ENCODE peak calls at places on chromosomes 3 and 15, in nine cellular contexts. O, F, B, C, Y, J, W, D and L are unnamed samples.

GRCh38 chr3:43102773-43103480 is 3.0 kb downstream of the POMGNT2 start:
- DNase-seq in O (no peak), F (no peak), B (no peak), C (no peak), Y (no peak), J (no peak), W (no peak), D (no peak), L (peak)

GRCh38 chr15:90063733-90064247 is 38.5 kb downstream of the IDH2 start:
- DNase-seq in O (no peak), F (no peak), B (no peak), C (no peak), Y (no peak), J (no peak), W (no peak), D (no peak), L (no peak)

GRCh38 chr3:125039041-125039896 is 16.5 kb downstream of the HEG1 start:
- DNase-seq in O (no peak), F (no peak), B (no peak), C (no peak), Y (no peak), J (no peak), W (peak), D (no peak), L (peak)

GRCh38 chr3:11903447-11903846 is 56.8 kb upstream of the TAMM41 start:
- DNase-seq in O (no peak), F (no peak), B (no peak), C (no peak), Y (no peak), J (no peak), W (no peak), D (no peak), L (no peak)

GRCh38 chr3:54120657-54121403 is 1.5 kb upstream of the CACNA2D3 start:
- DNase-seq in O (no peak), F (no peak), B (peak), C (peak), Y (peak), J (no peak), W (no peak), D (no peak), L (no peak)

GRCh38 chr3:188253800-188254452 is 100.0 kb downstream of the LPP start:
- DNase-seq in O (no peak), F (no peak), B (no peak), C (no peak), Y (no peak), J (no peak), W (no peak), D (no peak), L (no peak)

GRCh38 chr15:92053727-92054316 is 200.3 kb downstream of the SLCO3A1 start:
- DNase-seq in O (no peak), F (no peak), B (no peak), C (no peak), Y (no peak), J (no peak), W (no peak), D (no peak), L (no peak)

GRCh38 chr15:88913850-88914169 is 631 bp upstream of the MFGE8 start:
- DNase-seq in O (peak), F (no peak), B (no peak), C (no peak), Y (no peak), J (no peak), W (no peak), D (no peak), L (no peak)

GRCh38 chr15:67808821-67809220 is 16.5 kb upstream of the SKOR1 start:
- DNase-seq in O (no peak), F (no peak), B (no peak), C (no peak), Y (no peak), J (no peak), W (no peak), D (no peak), L (no peak)

GRCh38 chr3:38805765-38806386 is 10.1 kb downstream of the SCN10A start:
- DNase-seq in O (peak), F (peak), B (peak), C (peak), Y (peak), J (no peak), W (no peak), D (peak), L (peak)

GRCh38 chr3:46892285-46893145 is 15.0 kb downstream of the PTH1R start:
- DNase-seq in O (peak), F (peak), B (peak), C (peak), Y (peak), J (no peak), W (no peak), D (no peak), L (peak)

GRCh38 chr15:81886586-81886985 is 159.2 kb downstream of the MEX3B start:
- DNase-seq in O (no peak), F (no peak), B (peak), C (peak), Y (no peak), J (no peak), W (no peak), D (peak), L (peak)

GRCh38 chr3:197216914-197217313 is 81.5 kb downstream of the DLG1 start:
- DNase-seq in O (no peak), F (no peak), B (no peak), C (peak), Y (no peak), J (no peak), W (no peak), D (no peak), L (no peak)

GRCh38 chr3:52171577-52172261 is 17.5 kb upstream of the POC1A start:
- DNase-seq in O (peak), F (peak), B (peak), C (peak), Y (peak), J (no peak), W (no peak), D (no peak), L (no peak)

GRCh38 chr15:39514933-39515332 is 65.9 kb upstream of the THBS1 start:
- DNase-seq in O (no peak), F (no peak), B (no peak), C (no peak), Y (no peak), J (no peak), W (no peak), D (no peak), L (no peak)